ENCODE peak calls at places on chromosomes 16 and 17, in six cellular contexts. One of them, this sample, is unnamed.

GRCh38 chr17:73710095-73710592 is 65.9 kb upstream of the SDK2 start:
- DNase-seq in OCI-LY7: peak
- DNase-seq in RWPE1: peak
- DNase-seq in NCI-H774: peak
- DNase-seq in Ammon's horn: peak
- DNase-seq in Calu3: peak
- DNase-seq in this sample: peak

GRCh38 chr17:39979021-39979660 is 1.5 kb upstream of the PSMD3 start:
- DNase-seq in Calu3: no peak
- DNase-seq in RWPE1: peak
- DNase-seq in OCI-LY7: peak
- DNase-seq in NCI-H774: no peak
- DNase-seq in Ammon's horn: no peak
- DNase-seq in this sample: peak

GRCh38 chr17:1532836-1533602 is 16.6 kb upstream of the INPP5K start:
- DNase-seq in OCI-LY7: peak
- DNase-seq in RWPE1: no peak
- DNase-seq in Ammon's horn: no peak
- DNase-seq in NCI-H774: no peak
- DNase-seq in Calu3: no peak
- DNase-seq in this sample: no peak

GRCh38 chr17:33163827-33164555 is 129.1 kb downstream of the ASIC2 start:
- DNase-seq in RWPE1: peak
- DNase-seq in Calu3: no peak
- DNase-seq in OCI-LY7: no peak
- DNase-seq in NCI-H774: no peak
- DNase-seq in Ammon's horn: no peak
- DNase-seq in this sample: no peak

GRCh38 chr16:89436362-89436761 is 54.0 kb downstream of the ANKRD11 start:
- DNase-seq in OCI-LY7: no peak
- DNase-seq in Calu3: no peak
- DNase-seq in NCI-H774: no peak
- DNase-seq in Ammon's horn: no peak
- DNase-seq in RWPE1: no peak
- DNase-seq in this sample: no peak

GRCh38 chr16:58614212-58614611 is 15.4 kb downstream of the CNOT1 start:
- DNase-seq in NCI-H774: no peak
- DNase-seq in OCI-LY7: no peak
- DNase-seq in Calu3: no peak
- DNase-seq in RWPE1: peak
- DNase-seq in Ammon's horn: no peak
- DNase-seq in this sample: peak

GRCh38 chr16:50210266-50211038 is 55.9 kb upstream of the ADCY7 start:
- DNase-seq in OCI-LY7: peak
- DNase-seq in RWPE1: no peak
- DNase-seq in Calu3: peak
- DNase-seq in NCI-H774: peak
- DNase-seq in Ammon's horn: peak
- DNase-seq in this sample: peak

GRCh38 chr17:50028207-50029120 is 27.4 kb upstream of the ITGA3 start:
- DNase-seq in Calu3: peak
- DNase-seq in OCI-LY7: no peak
- DNase-seq in NCI-H774: no peak
- DNase-seq in Ammon's horn: no peak
- DNase-seq in RWPE1: peak
- DNase-seq in this sample: peak

GRCh38 chr17:31374083-31374447 is 17.4 kb upstream of the RAB11FIP4 start:
- DNase-seq in RWPE1: no peak
- DNase-seq in Ammon's horn: no peak
- DNase-seq in OCI-LY7: no peak
- DNase-seq in NCI-H774: no peak
- DNase-seq in Calu3: no peak
- DNase-seq in this sample: no peak

GRCh38 chr17:55814377-55814776 is 63.5 kb downstream of the PCTP start:
- DNase-seq in Ammon's horn: no peak
- DNase-seq in OCI-LY7: no peak
- DNase-seq in NCI-H774: no peak
- DNase-seq in Calu3: no peak
- DNase-seq in RWPE1: no peak
- DNase-seq in this sample: no peak

GRCh38 chr17:55577687-55578086 is 66.4 kb upstream of the SMIM36 start:
- DNase-seq in Calu3: peak
- DNase-seq in OCI-LY7: no peak
- DNase-seq in Ammon's horn: no peak
- DNase-seq in NCI-H774: no peak
- DNase-seq in RWPE1: no peak
- DNase-seq in this sample: peak

GRCh38 chr17:8643855-8644506 is 13.5 kb upstream of the MYH10 start:
- DNase-seq in RWPE1: no peak
- DNase-seq in OCI-LY7: no peak
- DNase-seq in NCI-H774: no peak
- DNase-seq in Ammon's horn: no peak
- DNase-seq in Calu3: no peak
- DNase-seq in this sample: no peak

GRCh38 chr17:7308625-7309433 is 1.4 kb downstream of the EIF5A start:
- DNase-seq in Ammon's horn: peak
- DNase-seq in OCI-LY7: peak
- DNase-seq in Calu3: peak
- DNase-seq in NCI-H774: peak
- DNase-seq in RWPE1: peak
- DNase-seq in this sample: peak

GRCh38 chr17:40614431-40615294 is 33.0 kb downstream of the SMARCE1 start:
- DNase-seq in OCI-LY7: peak
- DNase-seq in Ammon's horn: no peak
- DNase-seq in Calu3: no peak
- DNase-seq in RWPE1: no peak
- DNase-seq in NCI-H774: no peak
- DNase-seq in this sample: no peak

GRCh38 chr16:608019-608418 is 18.2 kb downstream of the RAB40C start:
- DNase-seq in Ammon's horn: no peak
- DNase-seq in Calu3: no peak
- DNase-seq in RWPE1: no peak
- DNase-seq in NCI-H774: no peak
- DNase-seq in OCI-LY7: no peak
- DNase-seq in this sample: no peak

GRCh38 chr16:75250809-75251279 is 580 bp downstream of the BCAR1 start:
- DNase-seq in Ammon's horn: no peak
- DNase-seq in RWPE1: peak
- DNase-seq in OCI-LY7: no peak
- DNase-seq in Calu3: peak
- DNase-seq in NCI-H774: no peak
- DNase-seq in this sample: no peak

This sample was measured in brain microvascular endothelial cell.